ENCODE peak calls at places on chromosomes 5 and 9, in four cellular contexts. V is upper lobe of right lung, G is Peyer's patch, Z is AG04450. K is an unnamed sample.

GRCh38 chr9:114428466-114428865 is 40.7 kb upstream of the AKNA start:
- DNase-seq in G (peak; percentile 26), V (peak; percentile 33), Z (no peak), K (no peak)

GRCh38 chr5:108650997-108651396 is 96.7 kb upstream of the FER start:
- DNase-seq in Z (no peak), G (no peak), V (no peak), K (no peak)

GRCh38 chr5:111144352-111144930 is 52.3 kb downstream of the WDR36 start:
- DNase-seq in G (no peak), V (no peak), Z (no peak), K (peak; percentile 63)

GRCh38 chr5:69242215-69242927 is 7.7 kb downstream of the CDK7 start:
- DNase-seq in V (no peak), G (no peak), Z (no peak), K (no peak)

GRCh38 chr5:38607396-38607795 is 51.0 kb upstream of the LIFR start:
- DNase-seq in G (no peak), V (no peak), Z (peak; percentile 91), K (no peak)

GRCh38 chr9:107155244-107155817 is 127.7 kb upstream of the RAD23B start:
- DNase-seq in G (no peak), V (no peak), Z (no peak), K (no peak)

GRCh38 chr5:123000731-123001130 is 35.8 kb downstream of the PPIC start:
- DNase-seq in G (no peak), V (no peak), Z (no peak), K (no peak)

GRCh38 chr5:97112212-97112611 is 30.2 kb downstream of the LIX1 start:
- DNase-seq in Z (no peak), G (no peak), V (no peak), K (no peak)

GRCh38 chr5:154756203-154756870 is 1.2 kb downstream of the LARP1 start:
- DNase-seq in G (peak; percentile 78), V (peak; percentile 83), Z (no peak), K (peak; percentile 53)

GRCh38 chr5:94524841-94525697 is 93.3 kb downstream of the KIAA0825 start:
- DNase-seq in Z (no peak), V (no peak), G (no peak), K (peak; percentile 71)

GRCh38 chr5:96331210-96331609 is 101.8 kb downstream of the PCSK1 start:
- DNase-seq in G (no peak), V (no peak), Z (no peak), K (no peak)

GRCh38 chr5:168057905-168058304 is 233.5 kb upstream of the WWC1 start:
- DNase-seq in Z (no peak), V (no peak), G (no peak), K (no peak)

GRCh38 chr5:88675758-88676636 is 207.0 kb downstream of the MEF2C start:
- DNase-seq in Z (no peak), V (peak; percentile 66), G (peak; percentile 53), K (peak; percentile 92)

GRCh38 chr5:16160706-16161105 is 18.9 kb downstream of the MARCHF11 start:
- DNase-seq in G (no peak), Z (peak; percentile 10), V (no peak), K (peak; percentile 62)

GRCh38 chr5:126868961-126869451 is 92.1 kb downstream of the LMNB1 start:
- DNase-seq in Z (no peak), V (no peak), G (no peak), K (no peak)

GRCh38 chr5:176812269-176813259 is 2.2 kb downstream of the UNC5A start:
- DNase-seq in V (no peak), Z (no peak), G (no peak), K (no peak)

GRCh38 chr5:34929720-34930526 is 564 bp downstream of the DNAJC21 start:
- DNase-seq in V (peak; percentile 97), G (peak; percentile 93), Z (no peak), K (peak; percentile 94)

GRCh38 chr9:37197158-37198033 is 77.0 kb downstream of the ZCCHC7 start:
- DNase-seq in V (no peak), G (no peak), Z (no peak), K (peak; percentile 70)

GRCh38 chr5:115542076-115542475 is 2.5 kb downstream of the FEM1C start:
- DNase-seq in V (no peak), G (no peak), Z (no peak), K (no peak)

GRCh38 chr9:110291921-110292575 is 35.7 kb upstream of the TXN start:
- DNase-seq in Z (no peak), V (no peak), G (no peak), K (no peak)

GRCh38 chr5:140189977-140190867 is 15.2 kb downstream of the CYSTM1 start:
- DNase-seq in Z (no peak), G (no peak), V (no peak), K (no peak)

DNA sequence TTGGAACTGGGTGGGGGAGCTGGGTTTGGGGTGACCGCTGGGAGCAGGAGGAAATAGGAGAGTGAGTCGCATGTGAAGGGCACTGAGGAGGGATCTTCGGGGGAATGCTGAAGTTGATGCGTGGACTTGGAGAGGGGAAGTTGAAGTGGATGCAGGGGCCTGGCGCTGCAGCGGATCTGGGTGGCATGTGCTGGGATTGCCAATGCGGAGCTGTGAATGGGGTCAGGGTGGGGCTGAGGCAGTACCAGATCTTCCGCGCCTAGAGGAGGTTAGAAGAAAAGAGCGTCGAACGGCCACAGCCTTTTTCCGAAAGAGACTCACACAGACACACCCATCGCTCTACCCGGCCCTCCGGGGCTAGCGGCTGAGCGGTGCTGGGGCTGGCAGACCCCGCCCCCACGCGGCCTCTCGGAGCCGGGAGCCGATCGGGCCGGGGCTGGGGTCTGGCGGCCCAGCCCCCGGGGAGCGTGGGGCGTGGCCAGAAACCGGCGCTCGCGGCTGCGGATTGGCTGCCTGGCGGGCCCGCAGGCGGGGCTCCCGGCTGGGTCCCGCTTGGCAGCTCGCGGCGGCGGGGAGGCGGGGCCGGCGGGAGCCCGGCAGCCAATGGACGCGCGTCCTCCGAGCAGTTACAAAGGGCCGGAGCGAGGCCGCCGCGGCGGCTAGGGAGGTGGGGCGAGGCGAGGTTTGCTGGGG is at the start of gene TGFBR1:
- DNase-seq in Z (no peak), V (peak; percentile 97), G (peak; percentile 96), K (peak; percentile 96)
- TF ChIP-seq CTCF in Z (peak; percentile 5), V (no peak), G (no peak), K (no peak)

GRCh38 chr5:132226516-132227234 is 978 bp downstream of the P4HA2 start:
- DNase-seq in V (peak; percentile 68), G (no peak), Z (no peak), K (no peak)
- H3K4me3 ChIP-seq in V (peak overlapping the region; percentile 87), G (peak overlapping the region; percentile 84), Z (peak overlapping the region; percentile 72), K (peak overlapping the region; percentile 61)

GRCh38 chr9:35313460-35313859 is 151.7 kb downstream of the UNC13B start:
- DNase-seq in G (no peak), Z (no peak), V (no peak), K (no peak)

GRCh38 chr9:35313911-35314310 is 152.1 kb downstream of the UNC13B start:
- DNase-seq in V (no peak), G (no peak), Z (no peak), K (no peak)

GRCh38 chr9:35306281-35306680 is 144.5 kb downstream of the UNC13B start:
- DNase-seq in G (no peak), V (no peak), Z (no peak), K (no peak)

DNA sequence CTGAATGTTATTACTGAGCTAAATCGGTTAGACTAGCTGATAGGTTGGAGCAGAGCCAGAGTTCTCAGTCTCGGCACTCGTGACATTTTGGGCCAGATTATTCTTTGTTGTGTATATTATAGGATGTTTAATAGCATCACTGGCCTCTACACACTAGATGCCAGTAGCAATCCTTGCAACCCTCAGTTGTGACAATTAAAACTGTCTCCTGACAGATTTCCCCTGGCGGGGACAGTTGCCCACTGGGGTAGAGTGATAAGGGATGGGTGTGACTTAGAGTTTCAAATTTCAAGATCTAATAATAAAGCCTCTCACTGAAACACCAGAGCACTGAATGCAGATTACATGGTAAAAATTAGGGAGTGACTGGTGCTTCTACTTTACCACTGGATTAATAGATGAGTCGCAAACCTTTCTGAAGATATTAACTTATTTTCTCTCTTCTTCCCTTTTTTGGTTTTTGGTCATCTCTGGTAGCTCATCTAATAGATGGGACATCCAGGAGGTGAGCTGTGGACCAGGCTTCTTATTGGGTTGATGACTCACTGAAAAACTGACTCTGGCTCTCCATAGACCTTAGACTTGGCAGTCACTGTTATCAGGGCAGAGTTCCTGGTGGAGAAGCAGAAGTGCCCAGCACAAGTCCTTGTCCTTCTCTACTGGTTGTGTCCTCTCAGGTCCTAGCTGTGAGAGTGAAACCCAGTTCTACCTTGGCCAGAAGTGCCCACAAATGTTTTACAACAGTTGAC is 150.3 kb downstream of the UNC13B start:
- DNase-seq in G (no peak), V (no peak), Z (no peak), K (no peak)
- TF ChIP-seq CTCF in G (no peak), V (no peak), Z (no peak), K (no peak)

DNA sequence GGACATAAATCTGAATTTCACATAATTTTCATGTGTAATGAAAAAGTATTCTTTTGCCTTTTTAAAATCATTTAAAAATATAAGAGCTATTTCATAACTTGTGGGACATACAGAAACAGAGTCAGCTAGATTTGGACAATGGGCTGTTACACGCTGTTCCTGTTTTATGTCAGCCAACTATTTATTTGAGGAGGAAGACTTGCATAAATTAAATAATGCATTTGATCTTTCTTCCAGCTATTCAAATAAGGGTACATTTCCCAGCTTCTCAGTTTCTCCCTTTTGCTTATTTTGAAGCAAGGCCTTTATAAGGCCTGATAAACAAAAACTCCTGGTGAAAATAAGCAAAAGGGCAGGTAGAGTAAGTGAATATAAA is 6.5 kb downstream of the STOM start:
- DNase-seq in G (no peak), Z (no peak), V (no peak), K (no peak)
- H3K4me3 ChIP-seq in G (no peak overlapping the region), Z (no peak overlapping the region), V (peak overlapping the region; percentile 20), K (no peak overlapping the region)

DNA sequence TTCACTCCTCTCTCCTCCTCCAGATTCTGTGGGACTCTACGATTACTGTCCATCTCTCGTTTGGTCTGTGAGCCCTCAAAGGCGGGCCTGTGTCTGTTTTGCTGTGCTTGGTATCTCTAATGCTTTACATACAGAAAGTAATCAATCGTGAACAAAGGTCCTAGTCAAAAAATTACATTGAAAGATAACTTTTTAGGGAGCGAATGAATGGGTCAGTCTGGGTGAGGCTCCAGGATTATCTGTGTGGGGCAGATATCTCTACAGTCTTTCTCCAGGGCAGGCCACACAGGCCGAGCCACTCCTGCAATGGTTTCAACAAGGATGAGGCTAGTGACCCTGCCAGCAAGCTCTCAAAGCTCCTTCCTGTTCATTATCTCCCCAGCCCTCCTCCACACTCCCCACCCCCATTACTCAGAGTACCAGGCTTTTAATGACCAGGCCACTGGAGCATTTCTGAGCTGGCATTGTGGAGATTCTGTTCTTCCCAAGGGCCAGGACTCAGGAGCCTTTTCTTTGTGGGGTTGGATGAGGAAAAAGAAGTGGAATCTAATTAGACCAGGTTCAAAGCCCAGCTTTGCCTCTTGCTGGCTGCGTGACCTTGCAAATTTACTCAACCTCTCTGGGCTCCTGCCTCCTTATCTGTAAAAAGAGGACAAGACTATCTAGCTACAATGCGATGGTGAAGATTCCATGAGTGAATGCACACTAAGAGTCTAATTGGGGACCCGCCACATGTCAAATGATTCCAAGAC is 10.2 kb downstream of the CORO2A start:
- DNase-seq in G (no peak), Z (no peak), V (no peak), K (no peak)
- TF ChIP-seq CTCF in G (no peak), Z (no peak), V (no peak), K (no peak)